ENCODE peak calls at places on chromosomes 12 and 14, in eight cellular contexts. U is esophagus squamous epithelium; C is epithelial cell of esophagus; Q is amniotic stem cell; O is H7; F is NCI-H1092; X is uterus; I is stimulated activated CD4-positive, alpha-beta T cell treated with anti-CD3 and anti-CD28 coated beads, Interleukin-2, amount 100 ng/mL, for 48 hours. E is an unnamed sample.

GRCh38 chr14:76953196-76953945 is 75.1 kb downstream of the IRF2BPL start:
- DNase-seq in U (no peak), C (peak), Q (peak), O (peak), F (no peak), X (peak), I (no peak), E (peak)

GRCh38 chr12:10140001-10140400 is 10.0 kb upstream of the CLEC7A start:
- DNase-seq in U (no peak), C (peak), Q (no peak), O (peak), F (no peak), X (no peak), I (peak), E (peak)

GRCh38 chr14:42143114-42143513 is 536.4 kb downstream of the LRFN5 start:
- DNase-seq in U (no peak), C (no peak), Q (no peak), O (no peak), F (no peak), X (no peak), I (no peak), E (no peak)

GRCh38 chr14:76923422-76924362 is 97.5 kb downstream of the LRRC74A start:
- DNase-seq in U (no peak), C (no peak), Q (no peak), O (peak), F (no peak), X (no peak), I (no peak), E (no peak)

GRCh38 chr12:5567021-5567744 is 135.3 kb downstream of the NTF3 start:
- DNase-seq in U (no peak), C (no peak), Q (no peak), O (no peak), F (peak), X (no peak), I (no peak), E (no peak)

GRCh38 chr12:124053855-124054254 is 80.8 kb downstream of the ZNF664 start:
- DNase-seq in U (no peak), C (peak), Q (peak), O (peak), F (peak), X (peak), I (no peak), E (peak)

GRCh38 chr14:49892301-49892635 is 614 bp upstream of the ARF6 start:
- DNase-seq in U (no peak), C (peak), Q (no peak), O (no peak), F (peak), X (peak), I (no peak), E (peak)

GRCh38 chr12:49945394-49946080 is 5.0 kb upstream of the AQP2 start:
- DNase-seq in U (no peak), C (peak), Q (peak), O (peak), F (no peak), X (peak), I (peak), E (peak)

GRCh38 chr12:33752854-33753253 is 269.4 kb upstream of the ALG10 start:
- DNase-seq in U (no peak), C (peak), Q (no peak), O (no peak), F (no peak), X (no peak), I (no peak), E (no peak)

GRCh38 chr14:101188571-101188915 is 285.0 kb upstream of the RTL1 start:
- DNase-seq in U (no peak), C (no peak), Q (no peak), O (no peak), F (no peak), X (no peak), I (no peak), E (no peak)

GRCh38 chr14:102645746-102646440 is 53.4 kb downstream of the RCOR1 start:
- DNase-seq in U (no peak), C (no peak), Q (no peak), O (no peak), F (no peak), X (no peak), I (no peak), E (no peak)

GRCh38 chr12:118271770-118272417 is 100.8 kb downstream of the TAOK3 start:
- DNase-seq in U (no peak), C (peak), Q (no peak), O (no peak), F (no peak), X (no peak), I (no peak), E (peak)

GRCh38 chr14:69291396-69291795 is 31.4 kb downstream of the GALNT16 start:
- DNase-seq in U (no peak), C (no peak), Q (no peak), O (no peak), F (no peak), X (no peak), I (no peak), E (no peak)